ENCODE peak calls at places on chromosomes 3 and 15, in seven cellular contexts. One of them, this sample, is unnamed.

GRCh38 chr15:84749111-84749991 is 959 bp downstream of the ZNF592 start:
- DNase-seq in heart right ventricle: peak
- DNase-seq in fibroblast of pulmonary artery: peak
- DNase-seq in gastrocnemius medialis: peak
- DNase-seq in HCT116: no peak
- DNase-seq in upper lobe of right lung: peak
- DNase-seq in thoracic aorta: no peak
- DNase-seq in this sample: no peak

GRCh38 chr15:68230157-68231100 is 901 bp upstream of the CLN6 start:
- DNase-seq in heart right ventricle: no peak
- DNase-seq in fibroblast of pulmonary artery: no peak
- DNase-seq in gastrocnemius medialis: no peak
- DNase-seq in HCT116: no peak
- DNase-seq in upper lobe of right lung: no peak
- DNase-seq in thoracic aorta: no peak
- DNase-seq in this sample: no peak

GRCh38 chr15:22945071-22945470 is 35.1 kb downstream of the CYFIP1 start:
- DNase-seq in heart right ventricle: no peak
- DNase-seq in fibroblast of pulmonary artery: no peak
- DNase-seq in gastrocnemius medialis: no peak
- DNase-seq in HCT116: no peak
- DNase-seq in upper lobe of right lung: no peak
- DNase-seq in thoracic aorta: no peak
- DNase-seq in this sample: no peak

GRCh38 chr3:44412365-44412764 is 65.1 kb downstream of the ZNF445 start:
- DNase-seq in heart right ventricle: no peak
- DNase-seq in fibroblast of pulmonary artery: no peak
- DNase-seq in gastrocnemius medialis: no peak
- DNase-seq in HCT116: no peak
- DNase-seq in upper lobe of right lung: no peak
- DNase-seq in thoracic aorta: no peak
- DNase-seq in this sample: no peak

GRCh38 chr3:58994746-58995330 is 55.0 kb downstream of the CFAP20DC start:
- DNase-seq in heart right ventricle: peak
- DNase-seq in fibroblast of pulmonary artery: peak
- DNase-seq in gastrocnemius medialis: no peak
- DNase-seq in HCT116: peak
- DNase-seq in upper lobe of right lung: no peak
- DNase-seq in thoracic aorta: no peak
- DNase-seq in this sample: peak

GRCh38 chr15:40511093-40511471 is 40.3 kb downstream of the CHST14 start:
- DNase-seq in heart right ventricle: no peak
- DNase-seq in fibroblast of pulmonary artery: no peak
- DNase-seq in gastrocnemius medialis: no peak
- DNase-seq in HCT116: no peak
- DNase-seq in upper lobe of right lung: no peak
- DNase-seq in thoracic aorta: no peak
- DNase-seq in this sample: no peak

GRCh38 chr3:142276780-142277179 is 51.4 kb upstream of the GK5 start:
- DNase-seq in heart right ventricle: no peak
- DNase-seq in fibroblast of pulmonary artery: peak
- DNase-seq in gastrocnemius medialis: no peak
- DNase-seq in HCT116: no peak
- DNase-seq in upper lobe of right lung: no peak
- DNase-seq in thoracic aorta: no peak
- DNase-seq in this sample: no peak

GRCh38 chr3:69856965-69857364 is 117.7 kb downstream of the MITF start:
- DNase-seq in heart right ventricle: no peak
- DNase-seq in fibroblast of pulmonary artery: no peak
- DNase-seq in gastrocnemius medialis: no peak
- DNase-seq in HCT116: no peak
- DNase-seq in upper lobe of right lung: no peak
- DNase-seq in thoracic aorta: no peak
- DNase-seq in this sample: no peak

GRCh38 chr3:113535898-113536297 is 3.5 kb downstream of the SIDT1 start:
- DNase-seq in heart right ventricle: no peak
- DNase-seq in fibroblast of pulmonary artery: no peak
- DNase-seq in gastrocnemius medialis: no peak
- DNase-seq in HCT116: no peak
- DNase-seq in upper lobe of right lung: no peak
- DNase-seq in thoracic aorta: no peak
- DNase-seq in this sample: no peak
- TF ChIP-seq CTCF in heart right ventricle: no peak
- TF ChIP-seq CTCF in fibroblast of pulmonary artery: peak
- TF ChIP-seq CTCF in gastrocnemius medialis: no peak
- TF ChIP-seq CTCF in HCT116: peak
- TF ChIP-seq CTCF in upper lobe of right lung: no peak
- TF ChIP-seq CTCF in thoracic aorta: no peak
- TF ChIP-seq CTCF in this sample: peak

GRCh38 chr15:35540885-35541284 is 5.1 kb downstream of the DPH6 start:
- DNase-seq in heart right ventricle: no peak
- DNase-seq in fibroblast of pulmonary artery: peak
- DNase-seq in gastrocnemius medialis: no peak
- DNase-seq in HCT116: no peak
- DNase-seq in upper lobe of right lung: no peak
- DNase-seq in thoracic aorta: no peak
- DNase-seq in this sample: no peak
- H3K4me3 ChIP-seq in heart right ventricle: no peak
- H3K4me3 ChIP-seq in fibroblast of pulmonary artery: no peak
- H3K4me3 ChIP-seq in gastrocnemius medialis: no peak
- H3K4me3 ChIP-seq in HCT116: no peak
- H3K4me3 ChIP-seq in upper lobe of right lung: no peak
- H3K4me3 ChIP-seq in thoracic aorta: no peak
- H3K4me3 ChIP-seq in this sample: no peak

GRCh38 chr3:63097396-63097795 is 180.7 kb upstream of the SYNPR start:
- DNase-seq in heart right ventricle: no peak
- DNase-seq in fibroblast of pulmonary artery: no peak
- DNase-seq in gastrocnemius medialis: no peak
- DNase-seq in HCT116: no peak
- DNase-seq in upper lobe of right lung: no peak
- DNase-seq in thoracic aorta: no peak
- DNase-seq in this sample: no peak

GRCh38 chr3:63092545-63092944 is 185.6 kb upstream of the SYNPR start:
- DNase-seq in heart right ventricle: no peak
- DNase-seq in fibroblast of pulmonary artery: no peak
- DNase-seq in gastrocnemius medialis: no peak
- DNase-seq in HCT116: no peak
- DNase-seq in upper lobe of right lung: no peak
- DNase-seq in thoracic aorta: no peak
- DNase-seq in this sample: no peak

DNA sequence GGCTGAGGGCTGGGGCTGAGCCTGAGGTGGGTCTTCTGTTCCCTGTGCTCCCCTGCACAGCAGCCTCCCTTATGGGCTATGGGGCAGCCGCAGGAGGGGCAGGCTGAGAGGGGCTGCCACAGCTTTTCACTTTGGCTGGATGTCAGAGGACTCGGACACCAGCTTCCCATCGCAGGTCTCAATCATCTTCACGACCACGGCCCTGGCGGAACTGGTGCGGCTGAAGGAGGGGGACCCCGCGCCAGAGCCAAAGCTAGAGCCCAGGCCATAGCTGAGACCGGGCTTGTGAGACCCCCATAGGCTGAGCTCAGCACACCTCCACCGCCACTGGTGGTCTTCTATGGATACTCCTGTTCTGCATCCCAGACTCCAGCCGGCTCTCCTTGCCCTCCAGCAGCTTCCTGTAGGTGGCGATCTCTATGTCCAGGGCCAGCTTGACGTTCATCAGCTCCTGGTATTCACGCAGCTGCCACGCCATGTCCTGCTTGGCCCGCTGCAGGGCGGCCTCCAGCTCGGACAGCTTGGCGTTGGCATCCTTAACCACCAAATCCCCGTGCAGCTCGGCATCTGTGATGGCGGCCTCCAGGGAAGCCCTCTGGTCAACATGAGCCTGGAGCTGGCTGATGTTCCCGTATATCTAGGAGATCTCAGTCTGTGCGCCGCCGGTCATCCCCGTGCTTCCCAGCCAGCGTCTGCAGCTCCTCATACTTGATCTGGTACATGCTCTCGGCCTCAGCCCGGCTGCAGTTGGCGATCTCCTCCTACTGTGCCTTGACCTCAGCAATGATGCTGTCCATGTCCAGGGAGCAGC is 181.7 kb upstream of the SYNPR start:
- DNase-seq in heart right ventricle: no peak
- DNase-seq in fibroblast of pulmonary artery: no peak
- DNase-seq in gastrocnemius medialis: no peak
- DNase-seq in HCT116: no peak
- DNase-seq in upper lobe of right lung: peak
- DNase-seq in thoracic aorta: no peak
- DNase-seq in this sample: no peak
- TF ChIP-seq CTCF in heart right ventricle: no peak
- TF ChIP-seq CTCF in fibroblast of pulmonary artery: no peak
- TF ChIP-seq CTCF in gastrocnemius medialis: no peak
- TF ChIP-seq CTCF in HCT116: peak
- TF ChIP-seq CTCF in upper lobe of right lung: no peak
- TF ChIP-seq CTCF in thoracic aorta: no peak
- TF ChIP-seq CTCF in this sample: no peak

DNA sequence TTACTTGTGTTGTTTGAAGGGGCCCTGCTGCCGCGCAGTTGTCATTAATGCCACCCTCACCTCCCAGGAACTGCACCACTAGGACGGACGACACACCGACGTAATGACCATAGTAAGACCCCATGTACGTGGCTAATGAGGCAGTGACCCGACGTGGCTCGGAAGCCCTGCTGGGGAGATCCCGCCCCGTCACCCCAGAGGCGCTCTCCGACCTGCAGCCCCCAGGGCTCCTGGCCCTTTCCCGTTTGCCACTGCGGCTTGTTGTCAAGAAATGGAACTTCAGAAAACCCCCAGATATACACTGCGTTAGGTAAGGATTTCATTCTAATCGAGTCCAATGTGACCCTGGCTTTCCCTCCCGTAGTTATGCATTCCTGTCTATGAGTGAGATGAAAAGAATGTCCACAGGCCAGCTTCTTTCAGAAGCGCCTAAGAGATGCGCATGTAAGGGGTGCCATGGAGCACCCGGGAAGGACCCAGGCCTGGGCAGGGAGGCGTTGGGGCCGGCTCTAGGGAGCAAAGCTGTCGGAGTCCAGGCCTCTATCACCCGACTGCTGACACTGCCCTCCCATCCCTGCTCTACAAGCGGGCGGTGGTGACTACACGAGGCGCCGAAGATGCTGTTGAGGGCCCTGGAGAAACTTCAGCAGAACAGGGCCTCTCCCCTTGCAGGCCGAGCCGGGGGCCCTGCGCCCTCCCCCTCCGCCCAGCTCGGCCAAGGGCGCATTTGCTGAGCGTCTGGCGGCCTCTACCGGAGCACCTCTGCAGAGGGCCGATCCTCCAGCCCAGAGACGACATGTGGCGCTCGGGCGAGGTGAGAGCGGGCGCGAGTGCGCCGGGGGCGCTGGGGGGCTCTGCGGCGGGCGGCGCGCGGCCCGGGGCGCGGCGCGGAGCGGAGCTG is at the start of gene GABRA5:
- DNase-seq in heart right ventricle: no peak
- DNase-seq in fibroblast of pulmonary artery: peak
- DNase-seq in gastrocnemius medialis: no peak
- DNase-seq in HCT116: no peak
- DNase-seq in upper lobe of right lung: no peak
- DNase-seq in thoracic aorta: no peak
- DNase-seq in this sample: no peak
- H3K4me3 ChIP-seq in heart right ventricle: peak
- H3K4me3 ChIP-seq in fibroblast of pulmonary artery: no peak
- H3K4me3 ChIP-seq in gastrocnemius medialis: no peak
- H3K4me3 ChIP-seq in HCT116: no peak
- H3K4me3 ChIP-seq in upper lobe of right lung: no peak
- H3K4me3 ChIP-seq in thoracic aorta: peak
- H3K4me3 ChIP-seq in this sample: peak

GRCh38 chr3:48502728-48503168 is 1.2 kb downstream of the SHISA5 start:
- DNase-seq in heart right ventricle: peak
- DNase-seq in fibroblast of pulmonary artery: no peak
- DNase-seq in gastrocnemius medialis: peak
- DNase-seq in HCT116: no peak
- DNase-seq in upper lobe of right lung: no peak
- DNase-seq in thoracic aorta: no peak
- DNase-seq in this sample: no peak

GRCh38 chr3:48504051-48504946 is at the start of gene SHISA5:
- DNase-seq in heart right ventricle: peak
- DNase-seq in fibroblast of pulmonary artery: peak
- DNase-seq in gastrocnemius medialis: peak
- DNase-seq in HCT116: no peak
- DNase-seq in upper lobe of right lung: peak
- DNase-seq in thoracic aorta: peak
- DNase-seq in this sample: no peak

GRCh38 chr3:48505146-48505545 is 1.2 kb upstream of the SHISA5 start:
- DNase-seq in heart right ventricle: no peak
- DNase-seq in fibroblast of pulmonary artery: no peak
- DNase-seq in gastrocnemius medialis: no peak
- DNase-seq in HCT116: no peak
- DNase-seq in upper lobe of right lung: no peak
- DNase-seq in thoracic aorta: no peak
- DNase-seq in this sample: no peak

GRCh38 chr3:48502121-48502520 is 1.9 kb downstream of the SHISA5 start:
- DNase-seq in heart right ventricle: no peak
- DNase-seq in fibroblast of pulmonary artery: no peak
- DNase-seq in gastrocnemius medialis: no peak
- DNase-seq in HCT116: no peak
- DNase-seq in upper lobe of right lung: no peak
- DNase-seq in thoracic aorta: no peak
- DNase-seq in this sample: no peak

DNA sequence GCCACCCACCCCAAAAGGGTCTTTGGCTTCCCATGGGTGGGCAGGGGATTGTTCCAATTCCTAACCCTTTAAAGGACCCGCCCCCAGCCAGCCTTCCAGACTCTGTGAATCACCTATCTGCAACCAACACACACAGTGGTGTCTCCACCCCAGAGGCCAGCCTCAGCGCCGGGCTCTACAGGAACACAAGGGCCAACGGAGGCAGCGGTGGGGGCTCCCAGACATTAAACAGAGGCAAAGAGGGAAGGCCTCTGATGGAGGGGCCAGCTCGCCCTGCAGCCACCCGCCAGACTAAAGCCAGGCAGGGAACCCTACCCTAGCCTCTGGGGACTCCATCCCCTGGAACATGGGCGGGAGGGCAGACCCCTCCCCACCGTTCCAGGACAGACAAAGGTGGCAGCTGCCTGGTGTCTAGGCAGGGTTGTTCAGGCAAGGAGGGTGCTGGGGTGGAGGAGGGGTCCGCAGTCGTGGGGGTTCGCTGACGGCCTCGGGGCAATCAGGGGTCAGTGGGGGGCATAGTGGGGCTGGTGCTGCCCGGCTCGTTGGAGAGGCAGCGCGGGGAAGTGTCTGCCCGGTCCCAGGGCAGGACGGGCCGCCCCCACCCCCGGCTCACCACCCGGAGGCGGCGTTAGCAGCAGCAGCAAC is 446 bp downstream of the SHISA5 start:
- DNase-seq in heart right ventricle: peak
- DNase-seq in fibroblast of pulmonary artery: peak
- DNase-seq in gastrocnemius medialis: peak
- DNase-seq in HCT116: no peak
- DNase-seq in upper lobe of right lung: peak
- DNase-seq in thoracic aorta: peak
- DNase-seq in this sample: no peak
- TF ChIP-seq CTCF in heart right ventricle: no peak
- TF ChIP-seq CTCF in fibroblast of pulmonary artery: no peak
- TF ChIP-seq CTCF in gastrocnemius medialis: no peak
- TF ChIP-seq CTCF in HCT116: no peak
- TF ChIP-seq CTCF in upper lobe of right lung: no peak
- TF ChIP-seq CTCF in thoracic aorta: no peak
- TF ChIP-seq CTCF in this sample: no peak

DNA sequence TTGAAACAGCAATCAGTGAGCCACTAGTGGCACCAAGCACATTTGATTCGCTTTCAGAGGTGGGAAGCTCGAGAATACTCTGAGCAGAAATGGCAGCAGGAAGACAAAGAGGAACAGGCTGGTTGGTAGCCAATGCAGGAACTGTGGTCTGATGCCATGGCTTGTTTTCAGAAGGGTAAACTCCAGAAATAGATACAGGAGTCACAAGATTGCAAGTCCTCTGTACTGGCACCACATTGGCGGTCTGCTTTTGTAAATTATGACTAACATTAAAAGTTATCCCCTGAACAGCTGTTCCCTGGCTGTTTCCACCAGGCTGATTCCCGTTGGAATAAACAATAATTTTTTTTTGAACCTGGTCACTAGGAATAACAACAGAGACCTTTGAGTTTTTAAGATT is 35.5 kb downstream of the USF3 start:
- DNase-seq in heart right ventricle: peak
- DNase-seq in fibroblast of pulmonary artery: no peak
- DNase-seq in gastrocnemius medialis: peak
- DNase-seq in HCT116: no peak
- DNase-seq in upper lobe of right lung: no peak
- DNase-seq in thoracic aorta: no peak
- DNase-seq in this sample: no peak
- H3K4me3 ChIP-seq in heart right ventricle: no peak
- H3K4me3 ChIP-seq in fibroblast of pulmonary artery: no peak
- H3K4me3 ChIP-seq in gastrocnemius medialis: peak
- H3K4me3 ChIP-seq in HCT116: no peak
- H3K4me3 ChIP-seq in upper lobe of right lung: no peak
- H3K4me3 ChIP-seq in thoracic aorta: no peak
- H3K4me3 ChIP-seq in this sample: no peak